ENCODE peak calls at places on chromosomes 16 and 17, in eight cellular contexts. G is glutamatergic neuron; A is CD4-positive, alpha-beta T cell; Z is fibroblast of lung; F is T-helper 1 cell; O is NCI-H1092; X is lung microvascular endothelial cell; D is hippocampal formation. J is an unnamed sample.

GRCh38 chr16:56301391-56301850 is 110.1 kb downstream of the GNAO1 start:
- DNase-seq in G (no peak), A (no peak), Z (peak; percentile 75), F (no peak), O (no peak), X (no peak), D (peak; percentile 64), J (no peak)

GRCh38 chr17:249236-249993 is 68.0 kb upstream of the DOC2B start:
- DNase-seq in G (no peak), A (no peak), Z (no peak), F (no peak), O (no peak), X (no peak), D (no peak), J (no peak)

GRCh38 chr17:2137342-2138098 is 82.6 kb downstream of the HIC1 start:
- DNase-seq in G (no peak), A (no peak), Z (peak; percentile 92), F (no peak), O (no peak), X (peak; percentile 84), D (no peak), J (no peak)

GRCh38 chr16:65004570-65004969 is 117.3 kb downstream of the CDH11 start:
- DNase-seq in G (no peak), A (no peak), Z (no peak), F (no peak), O (no peak), X (no peak), D (no peak), J (no peak)

GRCh38 chr16:22705799-22706198 is 108.2 kb upstream of the HS3ST2 start:
- DNase-seq in G (no peak), A (no peak), Z (no peak), F (no peak), O (no peak), X (no peak), D (no peak), J (no peak)

GRCh38 chr17:79521225-79521624 is 89.6 kb downstream of the RBFOX3 start:
- DNase-seq in G (no peak), A (no peak), Z (no peak), F (no peak), O (no peak), X (no peak), D (no peak), J (no peak)

GRCh38 chr16:386641-387156 is 4.9 kb upstream of the PGAP6 start:
- DNase-seq in G (no peak), A (no peak), Z (no peak), F (no peak), O (no peak), X (no peak), D (peak; percentile 45), J (peak; percentile 19)

GRCh38 chr16:75108792-75109731 is 7.5 kb downstream of the LDHD start:
- DNase-seq in G (no peak), A (peak; percentile 75), Z (peak; percentile 94), F (peak; percentile 38), O (peak; percentile 74), X (peak; percentile 77), D (peak; percentile 40), J (no peak)

GRCh38 chr17:27494192-27495091 is 38.2 kb downstream of the KSR1 start:
- DNase-seq in G (no peak), A (no peak), Z (peak; percentile 57), F (no peak), O (no peak), X (peak; percentile 44), D (peak; percentile 68), J (peak; percentile 41)

GRCh38 chr17:78925662-78926555 is 722 bp upstream of the TIMP2 start:
- DNase-seq in G (no peak), A (no peak), Z (peak; percentile 86), F (no peak), O (no peak), X (peak; percentile 86), D (peak; percentile 23), J (peak; percentile 41)

GRCh38 chr17:77330602-77331081 is 189.9 kb downstream of the SEC14L1 start:
- DNase-seq in G (no peak), A (no peak), Z (no peak), F (no peak), O (no peak), X (no peak), D (no peak), J (no peak)

GRCh38 chr17:6070280-6070894 is at the start of gene WSCD1:
- DNase-seq in G (peak; percentile 76), A (no peak), Z (no peak), F (no peak), O (no peak), X (peak; percentile 31), D (peak; percentile 57), J (no peak)